ENCODE peak calls at places on chromosomes 4 and X, in four cellular contexts. One of them, this sample, is unnamed.

GRCh38 chrX:100636321-100636991 is at the start of gene TSPAN6:
- DNase-seq in RPMI7951: peak
- DNase-seq in NCI-H510A treated with DMSO at 0.1 percent for 48 hours: peak
- DNase-seq in Peyer's patch: peak
- DNase-seq in this sample: peak

GRCh38 chrX:40009462-40009851 is 88.3 kb downstream of the BCOR start:
- DNase-seq in NCI-H510A treated with DMSO at 0.1 percent for 48 hours: no peak
- DNase-seq in Peyer's patch: no peak
- DNase-seq in RPMI7951: no peak
- DNase-seq in this sample: no peak

GRCh38 chrX:68895339-68896250 is 66.8 kb downstream of the EFNB1 start:
- DNase-seq in RPMI7951: peak
- DNase-seq in Peyer's patch: peak
- DNase-seq in NCI-H510A treated with DMSO at 0.1 percent for 48 hours: no peak
- DNase-seq in this sample: peak

GRCh38 chr4:164771088-164771487 is 17.2 kb downstream of the SMIM31 start:
- DNase-seq in Peyer's patch: no peak
- DNase-seq in NCI-H510A treated with DMSO at 0.1 percent for 48 hours: no peak
- DNase-seq in RPMI7951: no peak
- DNase-seq in this sample: no peak

GRCh38 chr4:101393256-101393655 is 45.9 kb upstream of the PPP3CA start:
- DNase-seq in NCI-H510A treated with DMSO at 0.1 percent for 48 hours: no peak
- DNase-seq in RPMI7951: peak
- DNase-seq in Peyer's patch: peak
- DNase-seq in this sample: no peak

GRCh38 chr4:28378109-28378830 is 1517.6 kb downstream of the STIM2 start:
- DNase-seq in Peyer's patch: no peak
- DNase-seq in RPMI7951: no peak
- DNase-seq in NCI-H510A treated with DMSO at 0.1 percent for 48 hours: no peak
- DNase-seq in this sample: no peak

GRCh38 chr4:180057891-180058643 is 2185.1 kb upstream of the TENM3 start:
- DNase-seq in NCI-H510A treated with DMSO at 0.1 percent for 48 hours: no peak
- DNase-seq in Peyer's patch: peak
- DNase-seq in RPMI7951: no peak
- DNase-seq in this sample: no peak

GRCh38 chrX:545488-545887 is 85.1 kb upstream of the SHOX start:
- DNase-seq in RPMI7951: peak
- DNase-seq in Peyer's patch: no peak
- DNase-seq in NCI-H510A treated with DMSO at 0.1 percent for 48 hours: no peak
- DNase-seq in this sample: no peak

GRCh38 chrX:22730542-22730941 is 269.2 kb upstream of the DDX53 start:
- DNase-seq in RPMI7951: no peak
- DNase-seq in Peyer's patch: no peak
- DNase-seq in NCI-H510A treated with DMSO at 0.1 percent for 48 hours: no peak
- DNase-seq in this sample: no peak

GRCh38 chrX:35016051-35016450 is 73.5 kb downstream of the FAM47B start:
- DNase-seq in NCI-H510A treated with DMSO at 0.1 percent for 48 hours: no peak
- DNase-seq in Peyer's patch: no peak
- DNase-seq in RPMI7951: peak
- DNase-seq in this sample: no peak